ENCODE peak calls at places on chromosomes 5 and 9, in four cellular contexts. One of them, this sample, is unnamed.
A peak's percentile ranks its signal among the peaks of the same experiment; 100 is the strongest.

GRCh38 chr5:2725957-2726356 is 25.5 kb downstream of the IRX2 start:
- DNase-seq in lower lobe of right lung: no peak
- DNase-seq in CD8-positive, alpha-beta memory T cell: no peak
- DNase-seq in A549: no peak
- DNase-seq in this sample: no peak

GRCh38 chr5:140267559-140268018 is 35.3 kb downstream of the PFDN1 start:
- DNase-seq in lower lobe of right lung: no peak
- DNase-seq in CD8-positive, alpha-beta memory T cell: no peak
- DNase-seq in A549: no peak
- DNase-seq in this sample: no peak

GRCh38 chr9:112925058-112925641 is 34.5 kb upstream of the SLC46A2 start:
- DNase-seq in lower lobe of right lung: no peak
- DNase-seq in CD8-positive, alpha-beta memory T cell: no peak
- DNase-seq in A549: peak; percentile 46
- DNase-seq in this sample: no peak

GRCh38 chr5:147539053-147539452 is 29.2 kb upstream of the DPYSL3 start:
- DNase-seq in lower lobe of right lung: no peak
- DNase-seq in CD8-positive, alpha-beta memory T cell: no peak
- DNase-seq in A549: no peak
- DNase-seq in this sample: no peak

GRCh38 chr9:111937781-111938426 is 41.3 kb downstream of the UGCG start:
- DNase-seq in lower lobe of right lung: peak; percentile 68
- DNase-seq in CD8-positive, alpha-beta memory T cell: peak; percentile 29
- DNase-seq in A549: no peak
- DNase-seq in this sample: peak; percentile 75

GRCh38 chr9:109251080-109251775 is 69.6 kb downstream of the EPB41L4B start:
- DNase-seq in lower lobe of right lung: peak; percentile 56
- DNase-seq in CD8-positive, alpha-beta memory T cell: no peak
- DNase-seq in A549: peak; percentile 83
- DNase-seq in this sample: no peak

GRCh38 chr5:133196441-133197085 is 144.8 kb downstream of the HSPA4 start:
- DNase-seq in lower lobe of right lung: no peak
- DNase-seq in CD8-positive, alpha-beta memory T cell: no peak
- DNase-seq in A549: no peak
- DNase-seq in this sample: no peak

GRCh38 chr9:18362901-18363685 is 110.9 kb upstream of the ADAMTSL1 start:
- DNase-seq in lower lobe of right lung: no peak
- DNase-seq in CD8-positive, alpha-beta memory T cell: no peak
- DNase-seq in A549: no peak
- DNase-seq in this sample: no peak

GRCh38 chr9:126829035-126829434 is 24.2 kb downstream of the ZBTB43 start:
- DNase-seq in lower lobe of right lung: no peak
- DNase-seq in CD8-positive, alpha-beta memory T cell: no peak
- DNase-seq in A549: no peak
- DNase-seq in this sample: no peak

GRCh38 chr5:177427919-177428573 is 1.6 kb downstream of the GRK6 start:
- DNase-seq in lower lobe of right lung: peak; percentile 59
- DNase-seq in CD8-positive, alpha-beta memory T cell: no peak
- DNase-seq in A549: no peak
- DNase-seq in this sample: no peak

GRCh38 chr5:92641031-92641962 is 939.7 kb downstream of the NR2F1-AS1 start:
- DNase-seq in lower lobe of right lung: no peak
- DNase-seq in CD8-positive, alpha-beta memory T cell: no peak
- DNase-seq in A549: peak; percentile 84
- DNase-seq in this sample: peak; percentile 15

GRCh38 chr5:54539001-54539400 is 21.4 kb downstream of the SNX18 start:
- DNase-seq in lower lobe of right lung: no peak
- DNase-seq in CD8-positive, alpha-beta memory T cell: no peak
- DNase-seq in A549: no peak
- DNase-seq in this sample: no peak

GRCh38 chr5:54540286-54540685 is 22.7 kb downstream of the SNX18 start:
- DNase-seq in lower lobe of right lung: no peak
- DNase-seq in CD8-positive, alpha-beta memory T cell: no peak
- DNase-seq in A549: no peak
- DNase-seq in this sample: no peak

GRCh38 chr5:54538156-54538555 is 20.6 kb downstream of the SNX18 start:
- DNase-seq in lower lobe of right lung: no peak
- DNase-seq in CD8-positive, alpha-beta memory T cell: no peak
- DNase-seq in A549: no peak
- DNase-seq in this sample: no peak

GRCh38 chr5:54535149-54535844 is 17.7 kb downstream of the SNX18 start:
- DNase-seq in lower lobe of right lung: no peak
- DNase-seq in CD8-positive, alpha-beta memory T cell: no peak
- DNase-seq in A549: no peak
- DNase-seq in this sample: no peak

DNA sequence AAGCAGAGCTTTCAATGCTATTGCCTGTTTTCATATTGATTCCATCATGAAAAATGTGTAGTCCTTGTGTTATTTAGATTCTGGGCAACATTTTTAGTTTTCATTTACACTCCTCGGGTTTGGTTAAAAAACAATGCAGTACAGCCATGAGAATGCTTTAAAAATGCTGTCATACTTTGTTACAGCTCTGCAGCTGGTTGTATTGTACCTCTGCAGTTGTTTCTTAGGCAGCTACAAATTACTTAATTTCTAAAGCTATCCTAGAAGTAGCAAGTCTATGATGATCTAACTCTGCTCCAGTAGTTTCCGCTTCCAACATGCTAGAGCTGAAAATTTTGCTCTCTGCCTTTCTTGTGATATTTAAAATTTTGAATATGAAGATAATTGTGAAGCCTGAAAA is 20.2 kb downstream of the SNX18 start:
- DNase-seq in lower lobe of right lung: no peak
- DNase-seq in CD8-positive, alpha-beta memory T cell: no peak
- DNase-seq in A549: no peak
- DNase-seq in this sample: no peak
- H3K4me1 ChIP-seq in lower lobe of right lung: peaks cover 50% of the 10 kb centered on the region
- H3K4me1 ChIP-seq in CD8-positive, alpha-beta memory T cell: no peaks in the 10 kb centered on the region
- H3K4me1 ChIP-seq in A549: no peaks in the 10 kb centered on the region
- H3K4me1 ChIP-seq in this sample: peaks cover 25% of the 10 kb centered on the region

DNA sequence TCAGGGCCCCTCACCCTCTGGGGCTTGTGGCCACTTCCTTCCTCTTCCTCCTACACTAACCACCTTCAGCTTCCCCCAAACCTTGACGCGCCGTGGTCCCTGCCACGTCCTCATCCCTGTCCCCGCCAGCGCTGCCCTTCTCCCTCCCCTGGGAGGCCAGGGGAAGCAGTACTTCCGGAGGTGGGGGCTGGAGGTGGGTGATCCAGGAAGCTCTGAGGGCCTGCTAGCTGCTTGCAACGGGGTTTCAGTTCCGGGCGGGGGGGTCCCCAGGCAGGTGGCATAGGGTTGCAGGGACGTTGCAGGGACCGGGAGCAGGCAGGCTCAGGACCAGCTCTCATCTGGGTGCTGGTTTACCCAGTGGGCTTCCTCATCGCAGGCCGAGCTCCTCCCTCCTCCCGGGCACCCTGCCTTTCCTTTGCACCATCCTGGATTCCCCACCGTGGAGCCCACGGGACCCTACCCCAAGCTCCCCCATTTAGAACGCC is 70.0 kb downstream of the RXRA start:
- DNase-seq in lower lobe of right lung: peak; percentile 77
- DNase-seq in CD8-positive, alpha-beta memory T cell: peak; percentile 53
- DNase-seq in A549: no peak
- DNase-seq in this sample: no peak
- H3K4me3 ChIP-seq in lower lobe of right lung: peak overlapping the region; percentile 14
- H3K4me3 ChIP-seq in CD8-positive, alpha-beta memory T cell: peak overlapping the region; percentile 62
- H3K4me3 ChIP-seq in A549: no peak overlapping the region
- H3K4me3 ChIP-seq in this sample: no peak overlapping the region

DNA sequence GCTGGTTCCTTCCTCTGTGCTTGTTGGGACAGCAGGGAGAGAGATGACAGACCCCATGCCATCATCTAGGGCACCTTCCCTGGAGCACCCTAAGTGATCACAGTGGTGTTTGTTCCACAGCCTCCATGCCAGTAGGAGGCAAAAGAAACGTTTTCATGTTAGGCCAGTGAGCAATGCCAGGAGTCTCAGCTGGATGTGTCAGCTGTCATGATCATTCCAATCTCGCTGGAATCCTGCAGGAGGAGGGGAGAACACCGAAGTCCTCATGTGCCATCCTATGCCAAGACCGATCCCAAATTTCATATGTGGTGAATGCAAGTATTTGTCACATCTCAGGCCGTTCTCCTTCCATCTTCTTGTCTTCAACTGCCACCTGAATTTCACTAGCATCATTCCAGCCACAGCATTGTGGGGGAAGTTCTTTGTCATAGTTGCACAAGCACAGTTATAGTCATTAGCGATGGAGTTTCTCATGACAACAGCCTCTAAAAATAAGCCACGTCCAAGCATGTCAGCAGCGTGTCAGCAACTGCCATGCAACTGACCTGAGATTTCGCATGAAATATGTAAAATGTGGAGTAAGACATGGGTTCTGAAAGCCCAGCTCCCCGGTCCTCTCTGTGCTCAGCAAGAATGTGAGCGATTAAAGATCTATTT is 97.2 kb upstream of the DNAH5 start:
- DNase-seq in lower lobe of right lung: no peak
- DNase-seq in CD8-positive, alpha-beta memory T cell: no peak
- DNase-seq in A549: no peak
- DNase-seq in this sample: no peak
- H3K27ac ChIP-seq in lower lobe of right lung: no peak overlapping the region
- H3K27ac ChIP-seq in CD8-positive, alpha-beta memory T cell: no peak overlapping the region
- H3K27ac ChIP-seq in A549: no peak overlapping the region
- H3K27ac ChIP-seq in this sample: no peak overlapping the region

GRCh38 chr5:150509992-150510391 is 2.1 kb downstream of the NDST1 start:
- DNase-seq in lower lobe of right lung: no peak
- DNase-seq in CD8-positive, alpha-beta memory T cell: no peak
- DNase-seq in A549: no peak
- DNase-seq in this sample: no peak
- H3K4me1 ChIP-seq in lower lobe of right lung: peaks cover 99% of the 10 kb centered on the region
- H3K4me1 ChIP-seq in CD8-positive, alpha-beta memory T cell: no peaks in the 10 kb centered on the region
- H3K4me1 ChIP-seq in A549: peaks cover 83% of the 10 kb centered on the region
- H3K4me1 ChIP-seq in this sample: peaks cover 68% of the 10 kb centered on the region

GRCh38 chr5:95281211-95281610 is 3.7 kb downstream of the MCTP1 start:
- DNase-seq in lower lobe of right lung: no peak
- DNase-seq in CD8-positive, alpha-beta memory T cell: no peak
- DNase-seq in A549: no peak
- DNase-seq in this sample: no peak

GRCh38 chr5:95283761-95284511 is 958 bp downstream of the MCTP1 start:
- DNase-seq in lower lobe of right lung: peak; percentile 72
- DNase-seq in CD8-positive, alpha-beta memory T cell: no peak
- DNase-seq in A549: peak; percentile 19
- DNase-seq in this sample: peak; percentile 79

GRCh38 chr5:95285406-95285761 is 490 bp upstream of the MCTP1 start:
- DNase-seq in lower lobe of right lung: no peak
- DNase-seq in CD8-positive, alpha-beta memory T cell: no peak
- DNase-seq in A549: no peak
- DNase-seq in this sample: no peak

GRCh38 chr5:95284512-95285405 is at the start of gene MCTP1:
- DNase-seq in lower lobe of right lung: peak; percentile 48
- DNase-seq in CD8-positive, alpha-beta memory T cell: no peak
- DNase-seq in A549: peak; percentile 21
- DNase-seq in this sample: peak; percentile 76

DNA sequence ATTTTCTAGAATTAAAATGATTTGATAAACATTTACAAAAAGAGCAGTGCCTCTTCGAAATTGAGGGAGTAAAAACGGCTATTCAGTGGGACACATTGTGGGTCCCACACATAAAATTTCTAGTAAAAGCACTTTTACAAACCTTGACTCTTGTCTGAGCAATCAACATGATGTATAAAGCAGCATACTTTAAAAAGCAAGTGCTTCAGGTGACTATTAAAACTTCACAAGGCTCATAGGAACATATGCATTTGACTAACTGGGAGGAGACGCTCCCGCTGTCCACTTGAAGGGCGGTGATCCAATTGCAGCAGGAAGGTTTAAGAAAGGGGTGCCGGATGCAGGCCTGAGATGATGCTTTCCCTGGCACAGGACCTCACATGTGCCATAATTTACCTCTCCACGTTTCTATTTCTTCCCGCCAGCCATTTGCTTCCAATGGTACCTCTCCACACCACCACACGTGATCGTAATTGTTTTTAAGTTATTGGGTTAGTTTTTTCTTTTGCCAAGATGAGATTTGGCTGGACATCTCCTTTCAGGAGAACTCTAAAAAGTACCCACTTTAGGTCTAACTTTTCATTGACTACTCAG is 1.8 kb downstream of the MCTP1 start:
- DNase-seq in lower lobe of right lung: no peak
- DNase-seq in CD8-positive, alpha-beta memory T cell: no peak
- DNase-seq in A549: no peak
- DNase-seq in this sample: no peak
- H3K4me3 ChIP-seq in lower lobe of right lung: peak overlapping the region; percentile 65
- H3K4me3 ChIP-seq in CD8-positive, alpha-beta memory T cell: no peak overlapping the region
- H3K4me3 ChIP-seq in A549: peak overlapping the region; percentile 82
- H3K4me3 ChIP-seq in this sample: peak overlapping the region; percentile 53

DNA sequence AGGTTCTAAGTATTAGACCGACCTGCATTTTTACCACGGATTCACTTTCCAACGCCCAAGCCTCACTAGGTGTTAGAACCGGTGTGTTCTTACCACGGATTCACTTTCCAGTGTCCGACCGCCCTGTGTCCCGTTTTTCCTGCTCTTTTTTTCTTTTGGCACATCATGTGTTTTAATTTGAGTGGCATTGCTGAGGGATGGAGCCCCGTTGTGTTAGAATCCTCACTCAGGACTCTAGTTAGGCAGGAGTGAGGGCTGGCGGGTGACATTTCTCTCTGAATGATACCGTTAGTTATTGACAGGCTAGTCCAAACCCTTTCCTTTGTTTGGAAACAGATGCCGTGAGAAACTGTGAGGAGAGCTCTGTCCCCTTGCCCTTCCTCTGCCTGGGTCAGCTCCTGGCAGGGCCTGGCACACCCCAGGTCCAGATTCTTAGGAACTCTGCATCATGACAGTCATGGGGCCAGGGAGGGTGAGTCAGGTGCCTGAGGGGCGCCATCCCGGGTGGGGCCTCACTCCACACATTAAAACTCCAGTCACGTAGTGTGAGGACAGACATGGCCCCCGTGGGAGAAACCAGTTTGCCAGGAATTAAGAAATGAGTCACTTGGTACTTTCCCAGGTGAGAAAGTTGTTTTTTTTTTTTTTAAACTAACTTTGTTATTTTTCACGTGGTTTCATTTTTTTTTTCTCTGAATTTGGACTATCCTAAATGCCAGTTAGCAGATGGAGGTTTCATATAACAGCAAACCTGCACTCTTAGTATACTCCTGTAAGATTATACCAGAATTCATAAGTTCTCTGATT is 15.8 kb downstream of the EXOC3 start:
- DNase-seq in lower lobe of right lung: no peak
- DNase-seq in CD8-positive, alpha-beta memory T cell: no peak
- DNase-seq in A549: no peak
- DNase-seq in this sample: peak; percentile 93
- H3K27ac ChIP-seq in lower lobe of right lung: no peak overlapping the region
- H3K27ac ChIP-seq in CD8-positive, alpha-beta memory T cell: no peak overlapping the region
- H3K27ac ChIP-seq in A549: no peak overlapping the region
- H3K27ac ChIP-seq in this sample: peak overlapping the region; percentile 53

DNA sequence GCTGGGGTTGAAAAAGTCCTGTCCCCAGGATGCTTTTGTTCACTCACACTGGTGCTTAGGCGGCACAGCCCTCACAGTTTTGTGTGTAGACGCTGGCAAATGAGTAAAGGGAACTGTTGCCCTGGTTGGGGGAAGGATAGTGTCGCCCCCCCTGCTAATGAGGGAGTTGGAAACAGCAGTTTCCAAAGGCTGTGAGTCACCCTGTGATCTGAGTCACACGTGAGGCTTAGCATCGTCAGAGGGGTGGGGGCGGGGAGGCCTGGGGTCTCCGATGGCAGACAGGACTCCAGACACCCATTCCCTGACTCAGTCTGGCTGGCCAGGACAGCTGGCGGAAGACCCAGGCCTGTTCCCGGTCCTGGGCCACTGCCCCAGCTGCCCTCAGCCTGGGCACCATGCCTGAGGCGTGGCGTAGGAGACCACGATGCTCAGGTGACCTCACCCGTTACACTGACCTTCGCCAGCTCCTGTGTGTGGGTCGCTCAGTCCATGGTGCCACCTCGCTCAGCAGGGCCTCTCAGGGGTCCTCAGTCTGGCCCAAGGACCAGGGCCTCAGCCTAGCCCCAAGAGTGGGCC is 2.9 kb downstream of the DNAJB5 start:
- DNase-seq in lower lobe of right lung: no peak
- DNase-seq in CD8-positive, alpha-beta memory T cell: no peak
- DNase-seq in A549: peak; percentile 46
- DNase-seq in this sample: peak; percentile 80
- H3K4me1 ChIP-seq in lower lobe of right lung: peaks cover 56% of the 10 kb centered on the region
- H3K4me1 ChIP-seq in CD8-positive, alpha-beta memory T cell: peaks cover 19% of the 10 kb centered on the region
- H3K4me1 ChIP-seq in A549: peaks cover 47% of the 10 kb centered on the region
- H3K4me1 ChIP-seq in this sample: peaks cover 50% of the 10 kb centered on the region

This sample was measured in kidney.